ENCODE peak calls at places on chromosomes 4 and X, in eight cellular contexts. One of them, this sample, is unnamed.

GRCh38 chrX:111652719-111653118 is 28.3 kb upstream of the ALG13 start:
- DNase-seq in PC-9: no peak
- DNase-seq in AG09309: no peak
- DNase-seq in adrenal gland: no peak
- DNase-seq in heart right ventricle: no peak
- DNase-seq in NB4: peak
- DNase-seq in fibroblast of the aortic adventitia: peak
- DNase-seq in astrocyte: no peak
- DNase-seq in this sample: no peak

GRCh38 chr4:64271601-64272081 is 137.6 kb downstream of the TECRL start:
- DNase-seq in PC-9: peak
- DNase-seq in AG09309: no peak
- DNase-seq in adrenal gland: no peak
- DNase-seq in heart right ventricle: peak
- DNase-seq in NB4: peak
- DNase-seq in fibroblast of the aortic adventitia: no peak
- DNase-seq in astrocyte: peak
- DNase-seq in this sample: peak

GRCh38 chrX:12895856-12896255 is 10.6 kb upstream of the TLR8 start:
- DNase-seq in PC-9: no peak
- DNase-seq in AG09309: no peak
- DNase-seq in adrenal gland: no peak
- DNase-seq in heart right ventricle: no peak
- DNase-seq in NB4: no peak
- DNase-seq in fibroblast of the aortic adventitia: peak
- DNase-seq in astrocyte: peak
- DNase-seq in this sample: no peak

GRCh38 chr4:46894841-46895240 is 14.2 kb downstream of the COX7B2 start:
- DNase-seq in PC-9: no peak
- DNase-seq in AG09309: no peak
- DNase-seq in adrenal gland: no peak
- DNase-seq in heart right ventricle: no peak
- DNase-seq in NB4: peak
- DNase-seq in fibroblast of the aortic adventitia: no peak
- DNase-seq in astrocyte: no peak
- DNase-seq in this sample: no peak

GRCh38 chrX:124488412-124489161 is 142.2 kb downstream of the SH2D1A start:
- DNase-seq in PC-9: no peak
- DNase-seq in AG09309: no peak
- DNase-seq in adrenal gland: no peak
- DNase-seq in heart right ventricle: no peak
- DNase-seq in NB4: no peak
- DNase-seq in fibroblast of the aortic adventitia: no peak
- DNase-seq in astrocyte: no peak
- DNase-seq in this sample: no peak

GRCh38 chrX:25275159-25275558 is 259.4 kb upstream of the ARX start:
- DNase-seq in PC-9: no peak
- DNase-seq in AG09309: no peak
- DNase-seq in adrenal gland: no peak
- DNase-seq in heart right ventricle: no peak
- DNase-seq in NB4: no peak
- DNase-seq in fibroblast of the aortic adventitia: no peak
- DNase-seq in astrocyte: no peak
- DNase-seq in this sample: no peak

GRCh38 chr4:113553082-113553481 is 208.5 kb downstream of the CAMK2D start:
- DNase-seq in PC-9: no peak
- DNase-seq in AG09309: no peak
- DNase-seq in adrenal gland: no peak
- DNase-seq in heart right ventricle: no peak
- DNase-seq in NB4: no peak
- DNase-seq in fibroblast of the aortic adventitia: no peak
- DNase-seq in astrocyte: no peak
- DNase-seq in this sample: no peak

GRCh38 chrX:95956780-95957179 is 727.9 kb upstream of the DIAPH2 start:
- DNase-seq in PC-9: no peak
- DNase-seq in AG09309: no peak
- DNase-seq in adrenal gland: no peak
- DNase-seq in heart right ventricle: no peak
- DNase-seq in NB4: no peak
- DNase-seq in fibroblast of the aortic adventitia: no peak
- DNase-seq in astrocyte: no peak
- DNase-seq in this sample: no peak

GRCh38 chr4:96162631-96163030 is 322.7 kb downstream of the PDHA2 start:
- DNase-seq in PC-9: no peak
- DNase-seq in AG09309: peak
- DNase-seq in adrenal gland: no peak
- DNase-seq in heart right ventricle: no peak
- DNase-seq in NB4: no peak
- DNase-seq in fibroblast of the aortic adventitia: peak
- DNase-seq in astrocyte: peak
- DNase-seq in this sample: peak

GRCh38 chrX:27680726-27681125 is 90.6 kb downstream of the DCAF8L2 start:
- DNase-seq in PC-9: no peak
- DNase-seq in AG09309: no peak
- DNase-seq in adrenal gland: no peak
- DNase-seq in heart right ventricle: no peak
- DNase-seq in NB4: no peak
- DNase-seq in fibroblast of the aortic adventitia: peak
- DNase-seq in astrocyte: peak
- DNase-seq in this sample: peak

GRCh38 chr4:8409271-8410065 is 31.1 kb downstream of the ACOX3 start:
- DNase-seq in PC-9: peak
- DNase-seq in AG09309: no peak
- DNase-seq in adrenal gland: no peak
- DNase-seq in heart right ventricle: peak
- DNase-seq in NB4: peak
- DNase-seq in fibroblast of the aortic adventitia: peak
- DNase-seq in astrocyte: no peak
- DNase-seq in this sample: no peak

DNA sequence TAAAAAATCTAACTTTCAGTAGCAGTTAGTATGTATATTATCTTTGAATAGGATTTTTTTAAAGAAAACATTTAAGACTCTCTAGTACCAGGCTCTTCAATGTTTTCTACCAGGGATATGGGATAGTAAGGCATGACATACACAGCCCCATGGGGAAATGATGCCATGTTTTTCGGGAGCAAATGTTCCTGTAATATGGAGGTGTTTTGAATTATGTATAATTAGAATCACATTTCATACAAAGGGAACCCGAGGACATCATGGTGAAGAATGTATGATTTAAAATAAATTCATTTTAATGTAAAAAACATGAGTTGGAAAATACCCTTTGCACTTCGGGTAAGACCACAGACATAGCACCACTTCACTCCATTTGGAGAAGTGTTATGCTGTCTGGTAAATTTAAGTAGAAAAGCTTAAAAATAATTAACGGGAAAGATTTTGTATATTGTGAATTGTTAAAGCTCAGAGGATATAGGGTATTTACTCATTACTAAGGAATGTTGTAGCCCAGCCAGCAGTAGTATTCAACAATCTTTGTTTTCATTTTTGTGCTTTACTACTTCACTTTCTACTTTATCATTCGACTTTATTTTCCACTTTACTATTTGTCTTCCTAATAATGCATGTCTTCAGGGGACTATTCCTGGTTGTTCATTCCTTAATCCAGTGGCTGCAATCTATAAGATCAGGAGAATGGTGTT is 2050.7 kb downstream of the ARAP2 start:
- DNase-seq in PC-9: no peak
- DNase-seq in AG09309: no peak
- DNase-seq in adrenal gland: no peak
- DNase-seq in heart right ventricle: no peak
- DNase-seq in NB4: no peak
- DNase-seq in fibroblast of the aortic adventitia: peak
- DNase-seq in astrocyte: peak
- DNase-seq in this sample: peak
- H3K4me3 ChIP-seq in PC-9: peak
- H3K4me3 ChIP-seq in AG09309: no peak
- H3K4me3 ChIP-seq in adrenal gland: no peak
- H3K4me3 ChIP-seq in heart right ventricle: no peak
- H3K4me3 ChIP-seq in NB4: no peak
- H3K4me3 ChIP-seq in fibroblast of the aortic adventitia: no peak
- H3K4me3 ChIP-seq in astrocyte: no peak
- H3K4me3 ChIP-seq in this sample: no peak

GRCh38 chr4:166318810-166319525 is 445.9 kb downstream of the TLL1 start:
- DNase-seq in PC-9: no peak
- DNase-seq in AG09309: peak
- DNase-seq in adrenal gland: no peak
- DNase-seq in heart right ventricle: no peak
- DNase-seq in NB4: no peak
- DNase-seq in fibroblast of the aortic adventitia: peak
- DNase-seq in astrocyte: peak
- DNase-seq in this sample: peak

GRCh38 chr4:166323250-166323649 is 450.2 kb downstream of the TLL1 start:
- DNase-seq in PC-9: no peak
- DNase-seq in AG09309: no peak
- DNase-seq in adrenal gland: no peak
- DNase-seq in heart right ventricle: no peak
- DNase-seq in NB4: no peak
- DNase-seq in fibroblast of the aortic adventitia: no peak
- DNase-seq in astrocyte: no peak
- DNase-seq in this sample: no peak

DNA sequence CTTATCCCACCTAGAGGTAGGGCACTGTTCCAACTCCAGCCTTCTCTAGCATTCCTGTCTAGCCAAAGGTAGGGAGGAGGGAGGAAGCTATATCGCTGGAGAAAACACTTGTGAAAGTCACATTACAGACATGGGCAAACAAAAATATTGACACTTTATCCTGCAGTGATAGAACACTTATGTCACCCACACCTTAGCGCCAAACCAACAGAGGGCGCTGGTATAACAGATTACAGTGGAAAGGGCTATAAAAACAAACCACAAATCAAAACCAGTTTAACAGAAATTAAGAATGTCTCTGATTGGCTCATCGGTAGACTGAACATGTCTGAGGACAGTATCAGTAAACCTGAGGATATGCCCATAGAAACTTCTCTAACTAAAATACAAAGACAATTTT is 451.3 kb downstream of the TLL1 start:
- DNase-seq in PC-9: peak
- DNase-seq in AG09309: no peak
- DNase-seq in adrenal gland: no peak
- DNase-seq in heart right ventricle: no peak
- DNase-seq in NB4: peak
- DNase-seq in fibroblast of the aortic adventitia: peak
- DNase-seq in astrocyte: no peak
- DNase-seq in this sample: peak
- TF ChIP-seq CTCF in PC-9: peak
- TF ChIP-seq CTCF in AG09309: no peak
- TF ChIP-seq CTCF in adrenal gland: no peak
- TF ChIP-seq CTCF in heart right ventricle: no peak
- TF ChIP-seq CTCF in NB4: peak
- TF ChIP-seq CTCF in fibroblast of the aortic adventitia: peak
- TF ChIP-seq CTCF in astrocyte: peak
- TF ChIP-seq CTCF in this sample: no peak

DNA sequence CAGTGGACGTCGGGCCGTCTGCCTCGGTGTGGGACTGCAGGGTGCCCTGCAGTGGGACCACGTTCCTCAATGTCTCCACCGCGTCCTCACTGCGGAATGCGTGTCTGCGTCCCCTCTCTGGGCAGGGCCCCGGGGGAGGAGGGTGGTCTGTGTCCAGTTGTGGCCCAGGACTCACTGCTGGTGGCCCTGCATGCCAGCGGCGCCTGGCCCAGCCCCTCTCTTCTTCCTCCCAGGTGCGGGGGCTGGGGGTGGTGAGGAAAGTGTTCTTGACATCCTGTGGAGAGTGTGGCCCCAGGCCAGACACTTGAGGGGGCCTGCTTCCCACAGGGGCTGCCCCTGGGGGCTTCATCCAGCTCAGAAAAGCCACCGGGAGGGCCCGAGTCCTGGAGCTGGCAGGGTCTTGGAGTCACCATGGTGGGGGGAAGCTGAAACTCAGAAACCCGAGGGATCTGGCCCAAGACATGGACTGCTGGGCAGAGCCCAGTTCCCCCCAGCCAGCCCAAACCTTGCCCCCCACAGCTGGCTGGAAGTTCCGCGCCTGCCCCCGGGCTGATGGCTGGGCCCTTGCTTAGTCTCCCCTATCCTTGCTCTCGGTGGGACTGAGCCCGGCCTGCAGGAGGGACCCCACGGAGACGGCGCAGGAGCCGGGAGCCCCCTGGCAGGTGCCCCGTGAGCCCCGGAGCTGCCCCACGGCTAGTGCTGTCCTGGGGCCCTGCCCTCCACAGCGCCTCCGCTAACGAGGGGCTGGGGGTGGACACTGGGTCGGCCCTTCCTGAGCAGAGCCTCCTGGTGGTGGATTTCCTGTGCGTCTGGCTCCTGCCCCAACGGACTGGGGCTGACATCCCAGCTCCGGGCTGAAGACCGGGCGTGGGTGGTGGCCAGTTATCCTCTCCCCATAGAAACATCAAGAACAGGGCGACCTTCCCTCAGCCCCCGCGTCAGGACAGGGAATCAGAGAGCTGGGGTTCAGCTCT is 2.9 kb downstream of the DOK7 start:
- DNase-seq in PC-9: no peak
- DNase-seq in AG09309: no peak
- DNase-seq in adrenal gland: no peak
- DNase-seq in heart right ventricle: peak
- DNase-seq in NB4: no peak
- DNase-seq in fibroblast of the aortic adventitia: no peak
- DNase-seq in astrocyte: no peak
- DNase-seq in this sample: no peak
- H3K4me3 ChIP-seq in PC-9: no peak
- H3K4me3 ChIP-seq in AG09309: no peak
- H3K4me3 ChIP-seq in adrenal gland: no peak
- H3K4me3 ChIP-seq in heart right ventricle: peak
- H3K4me3 ChIP-seq in NB4: no peak
- H3K4me3 ChIP-seq in fibroblast of the aortic adventitia: no peak
- H3K4me3 ChIP-seq in astrocyte: no peak
- H3K4me3 ChIP-seq in this sample: no peak

DNA sequence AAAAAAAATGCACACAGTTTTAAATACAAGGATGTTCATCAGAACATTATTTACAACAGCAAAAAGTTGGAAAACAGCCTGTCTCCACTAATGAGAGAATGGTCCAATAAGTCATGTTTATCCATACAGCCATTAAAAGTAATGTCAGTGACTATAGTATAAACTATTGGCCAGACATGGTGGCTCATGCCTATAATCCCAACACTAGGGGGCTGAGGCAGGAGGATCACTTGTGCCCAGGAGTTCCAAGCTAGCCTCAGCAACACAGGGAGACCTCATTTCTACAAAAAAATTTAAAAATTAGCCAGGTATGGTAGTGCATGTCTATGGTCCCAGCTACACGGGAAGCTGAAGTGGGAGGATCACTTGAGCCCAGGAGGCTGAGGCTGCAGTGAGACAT is 48.1 kb upstream of the IL13RA1 start:
- DNase-seq in PC-9: no peak
- DNase-seq in AG09309: no peak
- DNase-seq in adrenal gland: no peak
- DNase-seq in heart right ventricle: no peak
- DNase-seq in NB4: no peak
- DNase-seq in fibroblast of the aortic adventitia: no peak
- DNase-seq in astrocyte: no peak
- DNase-seq in this sample: no peak
- TF ChIP-seq CTCF in PC-9: peak
- TF ChIP-seq CTCF in AG09309: no peak
- TF ChIP-seq CTCF in adrenal gland: no peak
- TF ChIP-seq CTCF in heart right ventricle: no peak
- TF ChIP-seq CTCF in NB4: no peak
- TF ChIP-seq CTCF in fibroblast of the aortic adventitia: no peak
- TF ChIP-seq CTCF in astrocyte: no peak
- TF ChIP-seq CTCF in this sample: no peak

GRCh38 chr4:17511950-17512795 is at the start of gene QDPR:
- DNase-seq in PC-9: peak
- DNase-seq in AG09309: no peak
- DNase-seq in adrenal gland: peak
- DNase-seq in heart right ventricle: peak
- DNase-seq in NB4: peak
- DNase-seq in fibroblast of the aortic adventitia: peak
- DNase-seq in astrocyte: peak
- DNase-seq in this sample: peak
- H3K4me3 ChIP-seq in PC-9: peak
- H3K4me3 ChIP-seq in AG09309: peak
- H3K4me3 ChIP-seq in adrenal gland: peak
- H3K4me3 ChIP-seq in heart right ventricle: peak
- H3K4me3 ChIP-seq in NB4: peak
- H3K4me3 ChIP-seq in fibroblast of the aortic adventitia: peak
- H3K4me3 ChIP-seq in astrocyte: peak
- H3K4me3 ChIP-seq in this sample: peak